ENCODE peak calls at places on chromosomes 5 and 9, in six cellular contexts. One of them, this sample, is unnamed.

GRCh38 chr5:109844695-109845094 is 155.0 kb downstream of the MAN2A1 start:
- DNase-seq in neural progenitor cell: no peak
- DNase-seq in stomach: no peak
- DNase-seq in fibroblast of lung: peak
- DNase-seq in CD4-positive, alpha-beta T cell: no peak
- DNase-seq in heart left ventricle: no peak
- DNase-seq in this sample: no peak

GRCh38 chr5:18305288-18305899 is 671.1 kb downstream of the TAF11L14 start:
- DNase-seq in CD4-positive, alpha-beta T cell: no peak
- DNase-seq in stomach: no peak
- DNase-seq in heart left ventricle: no peak
- DNase-seq in neural progenitor cell: peak
- DNase-seq in fibroblast of lung: peak
- DNase-seq in this sample: no peak

GRCh38 chr5:9546973-9547947 is 1.4 kb upstream of the SEMA5A start:
- DNase-seq in CD4-positive, alpha-beta T cell: no peak
- DNase-seq in heart left ventricle: peak
- DNase-seq in neural progenitor cell: peak
- DNase-seq in stomach: no peak
- DNase-seq in fibroblast of lung: peak
- DNase-seq in this sample: peak

GRCh38 chr5:669111-669841 is 23.9 kb downstream of the TPPP start:
- DNase-seq in fibroblast of lung: no peak
- DNase-seq in stomach: peak
- DNase-seq in CD4-positive, alpha-beta T cell: no peak
- DNase-seq in heart left ventricle: no peak
- DNase-seq in neural progenitor cell: peak
- DNase-seq in this sample: peak

GRCh38 chr5:39794511-39794910 is 369.7 kb upstream of the DAB2 start:
- DNase-seq in stomach: no peak
- DNase-seq in neural progenitor cell: no peak
- DNase-seq in heart left ventricle: no peak
- DNase-seq in fibroblast of lung: peak
- DNase-seq in CD4-positive, alpha-beta T cell: no peak
- DNase-seq in this sample: no peak

GRCh38 chr9:38639577-38639940 is 19.2 kb upstream of the ANKRD18A start:
- DNase-seq in heart left ventricle: no peak
- DNase-seq in stomach: no peak
- DNase-seq in fibroblast of lung: no peak
- DNase-seq in neural progenitor cell: no peak
- DNase-seq in CD4-positive, alpha-beta T cell: no peak
- DNase-seq in this sample: no peak

GRCh38 chr5:136108131-136108739 is 24.4 kb upstream of the SMAD5 start:
- DNase-seq in neural progenitor cell: no peak
- DNase-seq in fibroblast of lung: no peak
- DNase-seq in heart left ventricle: no peak
- DNase-seq in CD4-positive, alpha-beta T cell: no peak
- DNase-seq in stomach: no peak
- DNase-seq in this sample: no peak

GRCh38 chr9:126406075-126406675 is 79.5 kb downstream of the MVB12B start:
- DNase-seq in heart left ventricle: no peak
- DNase-seq in fibroblast of lung: no peak
- DNase-seq in CD4-positive, alpha-beta T cell: no peak
- DNase-seq in neural progenitor cell: no peak
- DNase-seq in stomach: no peak
- DNase-seq in this sample: no peak

GRCh38 chr9:130912932-130913598 is 16.5 kb upstream of the QRFP start:
- DNase-seq in heart left ventricle: no peak
- DNase-seq in neural progenitor cell: peak
- DNase-seq in CD4-positive, alpha-beta T cell: no peak
- DNase-seq in stomach: no peak
- DNase-seq in fibroblast of lung: peak
- DNase-seq in this sample: peak

GRCh38 chr5:36422957-36423356 is 121.3 kb upstream of the RANBP3L start:
- DNase-seq in CD4-positive, alpha-beta T cell: no peak
- DNase-seq in heart left ventricle: no peak
- DNase-seq in neural progenitor cell: no peak
- DNase-seq in fibroblast of lung: no peak
- DNase-seq in stomach: no peak
- DNase-seq in this sample: no peak

GRCh38 chr5:134225780-134226440 is at the start of gene PPP2CA:
- DNase-seq in fibroblast of lung: peak
- DNase-seq in neural progenitor cell: peak
- DNase-seq in stomach: peak
- DNase-seq in heart left ventricle: peak
- DNase-seq in CD4-positive, alpha-beta T cell: peak
- DNase-seq in this sample: peak

GRCh38 chr5:111574316-111574715 is 62.0 kb upstream of the STARD4 start:
- DNase-seq in fibroblast of lung: no peak
- DNase-seq in stomach: no peak
- DNase-seq in CD4-positive, alpha-beta T cell: no peak
- DNase-seq in neural progenitor cell: no peak
- DNase-seq in heart left ventricle: no peak
- DNase-seq in this sample: no peak

GRCh38 chr5:71719092-71719964 is at the start of gene CARTPT:
- DNase-seq in stomach: no peak
- DNase-seq in CD4-positive, alpha-beta T cell: no peak
- DNase-seq in neural progenitor cell: peak
- DNase-seq in heart left ventricle: no peak
- DNase-seq in fibroblast of lung: peak
- DNase-seq in this sample: no peak

GRCh38 chr5:96649251-96649937 is 12.8 kb upstream of the CAST start:
- DNase-seq in neural progenitor cell: no peak
- DNase-seq in CD4-positive, alpha-beta T cell: no peak
- DNase-seq in stomach: no peak
- DNase-seq in heart left ventricle: no peak
- DNase-seq in fibroblast of lung: peak
- DNase-seq in this sample: no peak

GRCh38 chr5:132750471-132751230 is 3.4 kb downstream of the CCNI2 start:
- DNase-seq in CD4-positive, alpha-beta T cell: no peak
- DNase-seq in stomach: no peak
- DNase-seq in fibroblast of lung: no peak
- DNase-seq in heart left ventricle: no peak
- DNase-seq in neural progenitor cell: no peak
- DNase-seq in this sample: no peak

GRCh38 chr5:149367249-149367971 is 9.6 kb downstream of the PCYOX1L start:
- DNase-seq in neural progenitor cell: peak
- DNase-seq in fibroblast of lung: peak
- DNase-seq in CD4-positive, alpha-beta T cell: peak
- DNase-seq in heart left ventricle: no peak
- DNase-seq in stomach: peak
- DNase-seq in this sample: peak

GRCh38 chr9:18393340-18394130 is 80.4 kb upstream of the ADAMTSL1 start:
- DNase-seq in CD4-positive, alpha-beta T cell: no peak
- DNase-seq in stomach: peak
- DNase-seq in fibroblast of lung: peak
- DNase-seq in heart left ventricle: no peak
- DNase-seq in neural progenitor cell: no peak
- DNase-seq in this sample: peak

DNA sequence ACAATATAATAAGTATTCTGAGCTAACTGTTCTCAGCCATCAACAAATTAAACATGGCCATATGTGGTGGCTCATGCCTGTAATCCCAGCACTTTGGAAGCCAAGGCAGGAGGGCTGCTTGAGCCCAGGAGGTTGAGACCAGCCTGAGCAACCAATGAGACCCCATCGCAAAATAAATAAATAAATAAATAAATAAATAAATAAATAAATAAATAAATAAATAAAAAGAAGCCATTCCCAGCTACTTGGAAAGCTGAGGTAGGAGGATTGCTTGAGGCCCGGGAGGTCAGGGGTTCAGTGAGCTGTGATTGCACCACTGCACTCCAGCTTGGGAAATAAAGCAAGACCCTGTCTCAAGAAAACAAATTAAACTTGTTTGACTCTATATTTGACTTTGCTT is 1256.4 kb downstream of the EFNA5 start:
- DNase-seq in fibroblast of lung: no peak
- DNase-seq in CD4-positive, alpha-beta T cell: no peak
- DNase-seq in neural progenitor cell: no peak
- DNase-seq in heart left ventricle: no peak
- DNase-seq in stomach: no peak
- DNase-seq in this sample: no peak
- H3K27ac ChIP-seq in fibroblast of lung: no peak
- H3K27ac ChIP-seq in CD4-positive, alpha-beta T cell: no peak
- H3K27ac ChIP-seq in neural progenitor cell: no peak
- H3K27ac ChIP-seq in heart left ventricle: no peak
- H3K27ac ChIP-seq in stomach: no peak
- H3K27ac ChIP-seq in this sample: no peak

GRCh38 chr5:3828761-3829160 is 233.1 kb downstream of the IRX1 start:
- DNase-seq in neural progenitor cell: no peak
- DNase-seq in CD4-positive, alpha-beta T cell: no peak
- DNase-seq in heart left ventricle: no peak
- DNase-seq in fibroblast of lung: no peak
- DNase-seq in stomach: no peak
- DNase-seq in this sample: no peak

GRCh38 chr5:3827624-3828023 is 232.0 kb downstream of the IRX1 start:
- DNase-seq in fibroblast of lung: no peak
- DNase-seq in CD4-positive, alpha-beta T cell: no peak
- DNase-seq in neural progenitor cell: no peak
- DNase-seq in heart left ventricle: no peak
- DNase-seq in stomach: no peak
- DNase-seq in this sample: no peak

GRCh38 chr5:3825888-3826465 is 230.3 kb downstream of the IRX1 start:
- DNase-seq in fibroblast of lung: no peak
- DNase-seq in CD4-positive, alpha-beta T cell: no peak
- DNase-seq in neural progenitor cell: no peak
- DNase-seq in heart left ventricle: no peak
- DNase-seq in stomach: no peak
- DNase-seq in this sample: no peak
- H3K27ac ChIP-seq in fibroblast of lung: no peak
- H3K27ac ChIP-seq in CD4-positive, alpha-beta T cell: no peak
- H3K27ac ChIP-seq in neural progenitor cell: no peak
- H3K27ac ChIP-seq in heart left ventricle: no peak
- H3K27ac ChIP-seq in stomach: no peak
- H3K27ac ChIP-seq in this sample: no peak

GRCh38 chr9:110977259-110977709 is 61.0 kb downstream of the LPAR1 start:
- DNase-seq in fibroblast of lung: peak
- DNase-seq in CD4-positive, alpha-beta T cell: no peak
- DNase-seq in neural progenitor cell: no peak
- DNase-seq in heart left ventricle: no peak
- DNase-seq in stomach: peak
- DNase-seq in this sample: no peak

GRCh38 chr9:110979636-110980035 is 58.6 kb downstream of the LPAR1 start:
- DNase-seq in CD4-positive, alpha-beta T cell: no peak
- DNase-seq in neural progenitor cell: no peak
- DNase-seq in stomach: no peak
- DNase-seq in heart left ventricle: no peak
- DNase-seq in fibroblast of lung: no peak
- DNase-seq in this sample: no peak

GRCh38 chr9:110978516-110978915 is 59.8 kb downstream of the LPAR1 start:
- DNase-seq in CD4-positive, alpha-beta T cell: no peak
- DNase-seq in stomach: no peak
- DNase-seq in fibroblast of lung: no peak
- DNase-seq in neural progenitor cell: no peak
- DNase-seq in heart left ventricle: no peak
- DNase-seq in this sample: no peak

GRCh38 chr9:110975278-110975677 is 63.0 kb downstream of the LPAR1 start:
- DNase-seq in CD4-positive, alpha-beta T cell: no peak
- DNase-seq in fibroblast of lung: no peak
- DNase-seq in heart left ventricle: no peak
- DNase-seq in stomach: no peak
- DNase-seq in neural progenitor cell: no peak
- DNase-seq in this sample: no peak

DNA sequence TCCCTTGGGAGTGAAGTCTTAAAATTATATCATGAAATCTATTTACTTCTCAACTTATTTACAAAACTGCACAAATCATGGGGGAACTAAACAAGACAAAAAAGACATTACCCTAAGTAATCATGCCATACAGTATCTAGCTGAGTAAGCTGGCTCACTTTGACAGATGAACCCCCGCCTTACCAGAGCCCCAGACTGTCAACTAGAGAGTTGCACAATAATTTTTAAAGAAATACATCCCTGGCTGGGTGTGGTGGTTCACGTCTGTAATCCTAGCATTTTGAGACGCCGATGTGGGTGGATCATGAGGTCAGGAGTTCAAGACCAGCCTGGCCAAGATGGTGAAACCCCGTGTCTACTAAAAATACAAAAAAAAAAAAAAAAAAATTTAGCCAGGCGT is 62.3 kb downstream of the LPAR1 start:
- DNase-seq in neural progenitor cell: no peak
- DNase-seq in stomach: no peak
- DNase-seq in fibroblast of lung: peak
- DNase-seq in CD4-positive, alpha-beta T cell: no peak
- DNase-seq in heart left ventricle: no peak
- DNase-seq in this sample: no peak
- H3K27ac ChIP-seq in neural progenitor cell: no peak
- H3K27ac ChIP-seq in stomach: no peak
- H3K27ac ChIP-seq in fibroblast of lung: no peak
- H3K27ac ChIP-seq in CD4-positive, alpha-beta T cell: no peak
- H3K27ac ChIP-seq in heart left ventricle: no peak
- H3K27ac ChIP-seq in this sample: no peak

GRCh38 chr9:121860213-121860612 is 208.8 kb downstream of the DAB2IP start:
- DNase-seq in CD4-positive, alpha-beta T cell: no peak
- DNase-seq in stomach: no peak
- DNase-seq in fibroblast of lung: no peak
- DNase-seq in heart left ventricle: no peak
- DNase-seq in neural progenitor cell: no peak
- DNase-seq in this sample: no peak

GRCh38 chr9:121862973-121863372 is 211.5 kb downstream of the DAB2IP start:
- DNase-seq in fibroblast of lung: no peak
- DNase-seq in stomach: no peak
- DNase-seq in CD4-positive, alpha-beta T cell: no peak
- DNase-seq in heart left ventricle: no peak
- DNase-seq in neural progenitor cell: no peak
- DNase-seq in this sample: no peak

GRCh38 chr9:121862371-121862970 is 211.0 kb downstream of the DAB2IP start:
- DNase-seq in stomach: no peak
- DNase-seq in fibroblast of lung: no peak
- DNase-seq in heart left ventricle: no peak
- DNase-seq in CD4-positive, alpha-beta T cell: no peak
- DNase-seq in neural progenitor cell: no peak
- DNase-seq in this sample: no peak

GRCh38 chr9:121860744-121861143 is 209.3 kb downstream of the DAB2IP start:
- DNase-seq in CD4-positive, alpha-beta T cell: no peak
- DNase-seq in neural progenitor cell: no peak
- DNase-seq in fibroblast of lung: peak
- DNase-seq in stomach: no peak
- DNase-seq in heart left ventricle: no peak
- DNase-seq in this sample: no peak

DNA sequence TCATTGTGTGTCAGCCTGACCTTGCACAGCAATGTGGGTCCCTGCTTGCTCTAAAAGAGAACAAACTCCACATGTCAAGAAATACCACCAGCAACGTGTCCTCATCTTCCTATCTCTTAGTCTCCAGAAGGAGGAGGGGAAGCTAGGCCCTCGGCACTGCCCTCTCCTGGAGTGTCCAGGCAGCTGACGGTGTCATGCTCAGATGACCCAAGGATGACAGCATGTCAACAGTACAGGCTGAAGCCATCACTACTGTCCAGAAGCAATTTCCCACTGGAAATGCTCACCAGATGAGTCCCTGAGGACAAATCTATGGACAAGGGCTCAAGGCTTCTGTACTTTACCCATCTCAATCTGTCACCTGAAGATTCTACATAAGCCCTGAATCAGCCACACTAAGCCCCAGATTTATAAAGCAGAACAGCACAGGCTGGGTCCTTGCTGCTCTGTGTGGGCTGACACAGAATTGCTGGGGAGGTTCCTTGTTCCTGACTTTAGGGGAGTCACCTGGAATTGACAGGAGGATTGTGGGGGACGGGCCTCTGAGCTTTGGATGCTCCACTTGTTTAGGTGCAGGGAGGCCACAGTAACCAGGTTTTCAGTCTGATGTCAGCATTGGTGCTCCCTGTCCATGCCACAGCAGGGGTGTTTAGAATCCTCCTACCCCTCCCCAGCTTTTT is 210.2 kb downstream of the DAB2IP start:
- DNase-seq in fibroblast of lung: no peak
- DNase-seq in stomach: peak
- DNase-seq in CD4-positive, alpha-beta T cell: no peak
- DNase-seq in heart left ventricle: peak
- DNase-seq in neural progenitor cell: peak
- DNase-seq in this sample: peak
- H3K27ac ChIP-seq in fibroblast of lung: no peak
- H3K27ac ChIP-seq in stomach: no peak
- H3K27ac ChIP-seq in CD4-positive, alpha-beta T cell: no peak
- H3K27ac ChIP-seq in heart left ventricle: no peak
- H3K27ac ChIP-seq in neural progenitor cell: no peak
- H3K27ac ChIP-seq in this sample: peak

This sample was measured in substantia nigra.